ENCODE peak calls at places on chromosome X, in five cellular contexts. One of them, this sample, is unnamed. For H3K9me2, the result is how much of the 10 kb centered on the place peaks cover.

GRCh38 chrX:101051549-101052302 is at the start of gene TRMT2B:
- DNase-seq in HCT116: peak
- DNase-seq in PC-3: peak
- DNase-seq in PC-9: peak
- DNase-seq in SK-N-SH: peak
- DNase-seq in this sample: peak

GRCh38 chrX:57772637-57773036 is 92.6 kb upstream of the NLRP2B start:
- DNase-seq in PC-3: peak
- DNase-seq in PC-9: no peak
- DNase-seq in HCT116: no peak
- DNase-seq in SK-N-SH: no peak
- DNase-seq in this sample: peak

GRCh38 chrX:120305531-120306145 is 5.6 kb downstream of the TMEM255A start:
- DNase-seq in PC-9: no peak
- DNase-seq in HCT116: no peak
- DNase-seq in PC-3: peak
- DNase-seq in SK-N-SH: no peak
- DNase-seq in this sample: peak

GRCh38 chrX:1249101-1249887 is 19.3 kb upstream of the CSF2RA start:
- DNase-seq in SK-N-SH: no peak
- DNase-seq in HCT116: no peak
- DNase-seq in PC-9: peak
- DNase-seq in PC-3: peak
- DNase-seq in this sample: peak

GRCh38 chrX:38819163-38819562 is 17.9 kb downstream of the MID1IP1 start:
- DNase-seq in SK-N-SH: no peak
- DNase-seq in PC-3: no peak
- DNase-seq in HCT116: no peak
- DNase-seq in PC-9: no peak
- DNase-seq in this sample: no peak

GRCh38 chrX:46770817-46771163 is 11.9 kb upstream of the SLC9A7 start:
- DNase-seq in HCT116: no peak
- DNase-seq in PC-9: no peak
- DNase-seq in PC-3: peak
- DNase-seq in SK-N-SH: no peak
- DNase-seq in this sample: no peak

GRCh38 chrX:78659955-78660354 is 827 bp upstream of the RTL3 start:
- DNase-seq in HCT116: no peak
- DNase-seq in SK-N-SH: no peak
- DNase-seq in PC-3: no peak
- DNase-seq in PC-9: no peak
- DNase-seq in this sample: no peak

GRCh38 chrX:103864886-103865534 is 33.0 kb upstream of the RAB9B start:
- DNase-seq in PC-3: peak
- DNase-seq in HCT116: no peak
- DNase-seq in PC-9: no peak
- DNase-seq in SK-N-SH: no peak
- DNase-seq in this sample: no peak

GRCh38 chrX:13469963-13470679 is 99.3 kb upstream of the EGFL6 start:
- DNase-seq in SK-N-SH: no peak
- DNase-seq in PC-3: peak
- DNase-seq in HCT116: no peak
- DNase-seq in PC-9: no peak
- DNase-seq in this sample: no peak

GRCh38 chrX:119552508-119552907 is 12.7 kb downstream of the STEEP1 start:
- DNase-seq in HCT116: no peak
- DNase-seq in SK-N-SH: no peak
- DNase-seq in PC-3: peak
- DNase-seq in PC-9: peak
- DNase-seq in this sample: no peak

GRCh38 chrX:72048515-72049455 is 82.9 kb downstream of the RTL5 start:
- DNase-seq in PC-9: no peak
- DNase-seq in PC-3: peak
- DNase-seq in HCT116: no peak
- DNase-seq in SK-N-SH: peak
- DNase-seq in this sample: peak

GRCh38 chrX:19889582-19890342 is 2.4 kb upstream of the SH3KBP1 start:
- DNase-seq in SK-N-SH: no peak
- DNase-seq in PC-3: peak
- DNase-seq in PC-9: peak
- DNase-seq in HCT116: peak
- DNase-seq in this sample: no peak

GRCh38 chrX:153407736-153408135 is 3.5 kb upstream of the ZFP92 start:
- DNase-seq in PC-3: no peak
- DNase-seq in HCT116: no peak
- DNase-seq in SK-N-SH: no peak
- DNase-seq in PC-9: no peak
- DNase-seq in this sample: no peak

GRCh38 chrX:7586126-7586525 is 256.8 kb upstream of the VCX start:
- DNase-seq in PC-9: no peak
- DNase-seq in HCT116: no peak
- DNase-seq in PC-3: peak
- DNase-seq in SK-N-SH: peak
- DNase-seq in this sample: peak

GRCh38 chrX:146435472-146435871 is 374.1 kb upstream of the CXorf51B start:
- DNase-seq in HCT116: no peak
- DNase-seq in SK-N-SH: no peak
- DNase-seq in PC-9: no peak
- DNase-seq in PC-3: no peak
- DNase-seq in this sample: no peak

GRCh38 chrX:78769933-78770332 is 22.4 kb downstream of the LPAR4 start:
- DNase-seq in PC-9: no peak
- DNase-seq in HCT116: no peak
- DNase-seq in SK-N-SH: no peak
- DNase-seq in PC-3: no peak
- DNase-seq in this sample: no peak

GRCh38 chrX:74510401-74510800 is 89.1 kb downstream of the SLC16A2 start:
- DNase-seq in HCT116: no peak
- DNase-seq in SK-N-SH: no peak
- DNase-seq in PC-3: no peak
- DNase-seq in PC-9: no peak
- DNase-seq in this sample: no peak

GRCh38 chrX:41616935-41617334 is 71.8 kb upstream of the GPR34 start:
- DNase-seq in PC-3: no peak
- DNase-seq in SK-N-SH: peak
- DNase-seq in PC-9: no peak
- DNase-seq in HCT116: no peak
- DNase-seq in this sample: peak

GRCh38 chrX:121254336-121254735 is 206.9 kb downstream of the GLUD2 start:
- DNase-seq in SK-N-SH: no peak
- DNase-seq in PC-3: peak
- DNase-seq in PC-9: no peak
- DNase-seq in HCT116: no peak
- DNase-seq in this sample: peak

GRCh38 chrX:151977009-151977408 is 2.5 kb upstream of the GABRE start:
- DNase-seq in HCT116: no peak
- DNase-seq in SK-N-SH: no peak
- DNase-seq in PC-9: no peak
- DNase-seq in PC-3: no peak
- DNase-seq in this sample: no peak

GRCh38 chrX:135484636-135485289 is 35.7 kb upstream of the INTS6L start:
- DNase-seq in PC-9: no peak
- DNase-seq in PC-3: peak
- DNase-seq in HCT116: peak
- DNase-seq in SK-N-SH: peak
- DNase-seq in this sample: peak

GRCh38 chrX:119234931-119235555 is 1.0 kb upstream of the PGRMC1 start:
- DNase-seq in SK-N-SH: no peak
- DNase-seq in PC-3: no peak
- DNase-seq in PC-9: no peak
- DNase-seq in HCT116: no peak
- DNase-seq in this sample: peak

GRCh38 chrX:124348152-124348551 is 1.8 kb downstream of the SH2D1A start:
- DNase-seq in PC-3: no peak
- DNase-seq in SK-N-SH: no peak
- DNase-seq in HCT116: no peak
- DNase-seq in PC-9: no peak
- DNase-seq in this sample: no peak

GRCh38 chrX:101749436-101749835 is 89.8 kb upstream of the ARMCX2 start:
- DNase-seq in PC-3: peak
- DNase-seq in HCT116: no peak
- DNase-seq in PC-9: no peak
- DNase-seq in SK-N-SH: no peak
- DNase-seq in this sample: no peak

GRCh38 chrX:39577976-39578962 is 519.5 kb downstream of the BCOR start:
- DNase-seq in PC-9: no peak
- DNase-seq in PC-3: no peak
- DNase-seq in SK-N-SH: no peak
- DNase-seq in HCT116: no peak
- DNase-seq in this sample: no peak

GRCh38 chrX:96685205-96686099 is 810 bp downstream of the DIAPH2 start:
- DNase-seq in HCT116: no peak
- DNase-seq in PC-9: peak
- DNase-seq in SK-N-SH: peak
- DNase-seq in PC-3: peak
- DNase-seq in this sample: peak

GRCh38 chrX:48823029-48823428 is 3.3 kb upstream of the ERAS start:
- DNase-seq in PC-9: no peak
- DNase-seq in HCT116: no peak
- DNase-seq in PC-3: no peak
- DNase-seq in SK-N-SH: peak
- DNase-seq in this sample: no peak

GRCh38 chrX:116281106-116281505 is 110.6 kb downstream of the AGTR2 start:
- DNase-seq in PC-3: peak
- DNase-seq in HCT116: no peak
- DNase-seq in PC-9: no peak
- DNase-seq in SK-N-SH: no peak
- DNase-seq in this sample: peak

GRCh38 chrX:37745354-37745753 is 34.5 kb upstream of the CYBB start:
- DNase-seq in SK-N-SH: peak
- DNase-seq in HCT116: peak
- DNase-seq in PC-3: peak
- DNase-seq in PC-9: peak
- DNase-seq in this sample: peak

GRCh38 chrX:323721-324628 is 5.4 kb upstream of the GTPBP6 start:
- DNase-seq in PC-3: peak
- DNase-seq in HCT116: peak
- DNase-seq in PC-9: no peak
- DNase-seq in SK-N-SH: peak
- DNase-seq in this sample: peak

GRCh38 chrX:13440166-13440565 is 120.3 kb upstream of the ATXN3L start:
- DNase-seq in PC-3: no peak
- DNase-seq in HCT116: no peak
- DNase-seq in SK-N-SH: no peak
- DNase-seq in PC-9: no peak
- DNase-seq in this sample: no peak

GRCh38 chrX:120485562-120486520 is 16.7 kb upstream of the LAMP2 start:
- DNase-seq in HCT116: peak
- DNase-seq in SK-N-SH: peak
- DNase-seq in PC-9: peak
- DNase-seq in PC-3: peak
- DNase-seq in this sample: peak

DNA sequence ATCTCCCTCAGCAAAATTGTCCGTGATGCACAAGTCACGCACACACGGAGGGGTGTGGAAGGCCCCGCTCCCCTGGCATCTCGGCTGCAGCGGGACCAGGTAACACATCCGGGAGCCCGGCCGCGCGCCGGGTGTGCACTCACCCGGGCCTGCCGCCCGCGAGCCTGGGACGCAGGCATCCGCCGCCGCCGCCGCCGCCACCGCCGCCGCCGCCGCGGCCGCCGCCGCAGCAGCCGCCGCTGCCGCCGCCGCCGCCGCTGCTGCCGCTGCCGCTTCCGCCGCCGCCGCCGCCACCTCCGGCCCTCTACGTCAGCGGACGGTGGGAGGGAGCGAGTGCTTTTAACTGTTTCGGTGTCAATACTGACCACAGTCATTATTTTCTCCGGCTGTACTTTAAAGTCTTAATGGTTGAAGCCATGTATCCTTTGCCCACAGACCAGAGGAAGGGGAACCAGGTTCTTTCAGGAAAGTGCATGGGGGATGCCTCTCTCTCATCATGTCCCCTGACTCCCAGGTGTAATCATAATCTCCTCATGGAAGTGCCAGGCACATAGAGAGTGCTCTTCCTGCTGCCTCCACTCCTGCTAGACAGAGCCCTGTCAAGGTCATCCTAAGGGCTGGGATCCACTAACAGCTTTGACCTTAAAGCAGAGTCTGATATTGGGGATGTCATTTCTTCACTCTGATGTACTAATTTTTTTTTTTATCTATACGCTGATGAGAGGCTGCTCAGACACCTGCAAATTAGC is 38.0 kb downstream of the MAGEE2 start:
- DNase-seq in SK-N-SH: peak
- DNase-seq in PC-3: peak
- DNase-seq in HCT116: no peak
- DNase-seq in PC-9: peak
- DNase-seq in this sample: peak
- H2AFZ ChIP-seq in SK-N-SH: peak
- H2AFZ ChIP-seq in PC-3: peak
- H2AFZ ChIP-seq in HCT116: no peak
- H2AFZ ChIP-seq in PC-9: peak
- H2AFZ ChIP-seq in this sample: peak

DNA sequence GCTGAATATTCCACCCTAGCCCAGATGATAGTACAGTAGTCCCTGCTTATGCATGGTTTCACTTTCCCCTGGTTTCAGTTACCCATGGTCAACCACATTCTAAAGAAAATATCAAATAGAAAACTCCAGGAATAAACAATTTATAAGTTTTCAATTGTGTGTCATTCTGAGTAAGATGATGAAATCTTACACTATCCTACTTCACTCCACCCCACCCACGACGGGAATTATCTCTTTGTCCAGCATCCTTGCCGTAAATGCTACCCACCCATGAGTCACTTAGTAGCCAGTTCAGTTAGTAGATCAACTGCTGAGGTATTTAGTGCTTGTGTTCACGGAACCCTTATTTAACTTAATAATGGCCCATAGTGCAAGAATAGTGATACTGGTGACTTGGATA is 91.4 kb downstream of the KLHL13 start:
- DNase-seq in PC-3: peak
- DNase-seq in HCT116: no peak
- DNase-seq in SK-N-SH: no peak
- DNase-seq in PC-9: no peak
- DNase-seq in this sample: no peak
- TF ChIP-seq CTCF in PC-3: no peak
- TF ChIP-seq CTCF in HCT116: no peak
- TF ChIP-seq CTCF in SK-N-SH: no peak
- TF ChIP-seq CTCF in PC-9: no peak
- TF ChIP-seq CTCF in this sample: no peak

DNA sequence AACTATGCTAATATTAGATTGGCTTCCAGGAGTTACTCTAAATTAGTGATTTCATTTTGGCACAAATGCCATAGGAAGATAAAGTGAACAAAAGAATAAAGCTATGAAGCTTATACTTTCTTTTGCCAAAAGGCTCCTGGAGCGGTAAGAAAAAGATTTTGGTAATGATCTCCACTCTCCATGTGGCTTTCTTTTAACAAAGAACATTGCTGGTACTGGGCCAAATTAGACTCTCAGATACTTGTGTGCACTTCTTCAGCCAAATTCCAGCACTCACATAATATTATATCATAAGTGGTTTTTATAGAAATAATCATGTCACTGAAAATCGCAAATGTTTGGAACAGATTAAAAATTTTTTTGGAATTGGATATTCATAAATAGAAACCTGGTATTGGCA is 142.4 kb upstream of the FGF13 start:
- DNase-seq in PC-3: no peak
- DNase-seq in PC-9: no peak
- DNase-seq in SK-N-SH: no peak
- DNase-seq in HCT116: no peak
- DNase-seq in this sample: no peak
- H3K9me2 ChIP-seq in PC-3: under half
- H3K9me2 ChIP-seq in PC-9: under half
- H3K9me2 ChIP-seq in SK-N-SH: under half
- H3K9me2 ChIP-seq in HCT116: under half
- H3K9me2 ChIP-seq in this sample: under half

GRCh38 chrX:32894679-32895078 is 316.7 kb downstream of the DMD start:
- DNase-seq in HCT116: no peak
- DNase-seq in SK-N-SH: no peak
- DNase-seq in PC-3: no peak
- DNase-seq in PC-9: no peak
- DNase-seq in this sample: no peak
- H2AFZ ChIP-seq in HCT116: no peak
- H2AFZ ChIP-seq in SK-N-SH: no peak
- H2AFZ ChIP-seq in PC-3: no peak
- H2AFZ ChIP-seq in PC-9: no peak
- H2AFZ ChIP-seq in this sample: no peak

This sample was measured in GM23338.